ENCODE peak calls at places on chromosome 16, in four cellular contexts. T is A549, P is transverse colon, X is tibial nerve. O is an unnamed sample.

GRCh38 chr16:685967-686366 is 1.8 kb upstream of the JMJD8 start:
- DNase-seq in T (no peak), P (peak; percentile 64), X (no peak), O (peak; percentile 76)

GRCh38 chr16:59478806-59479205 is 744.7 kb upstream of the GOT2 start:
- DNase-seq in T (no peak), P (no peak), X (no peak), O (no peak)

GRCh38 chr16:58459344-58460218 is 40.4 kb upstream of the NDRG4 start:
- DNase-seq in T (peak; percentile 68), P (no peak), X (no peak), O (no peak)

GRCh38 chr16:10256855-10257641 is 74.8 kb upstream of the GRIN2A start:
- DNase-seq in T (peak; percentile 56), P (peak; percentile 26), X (peak; percentile 6), O (peak; percentile 50)

GRCh38 chr16:625402-626173 is 5.2 kb upstream of the WFIKKN1 start:
- DNase-seq in T (no peak), P (no peak), X (no peak), O (no peak)

GRCh38 chr16:1019234-1019933 is 37.8 kb downstream of the SOX8 start:
- DNase-seq in T (no peak), P (no peak), X (peak; percentile 27), O (no peak)

GRCh38 chr16:57810197-57811024 is 8.1 kb upstream of the KIFC3 start:
- DNase-seq in T (peak; percentile 94), P (peak; percentile 92), X (peak; percentile 56), O (peak; percentile 90)

GRCh38 chr16:3909791-3910583 is 29.5 kb upstream of the CREBBP start:
- DNase-seq in T (no peak), P (no peak), X (no peak), O (no peak)

GRCh38 chr16:24980077-24980793 is 34.9 kb downstream of the ARHGAP17 start:
- DNase-seq in T (no peak), P (no peak), X (no peak), O (no peak)

GRCh38 chr16:50178397-50179018 is 25.4 kb downstream of the TENT4B start:
- DNase-seq in T (no peak), P (no peak), X (no peak), O (no peak)

GRCh38 chr16:31073073-31073822 is 792 bp downstream of the ZNF668 start:
- DNase-seq in T (peak; percentile 92), P (peak; percentile 94), X (peak; percentile 88), O (peak; percentile 92)

GRCh38 chr16:66352304-66352703 is 14.2 kb upstream of the CDH5 start:
- DNase-seq in T (no peak), P (no peak), X (no peak), O (no peak)

GRCh38 chr16:57179429-57179828 is 6.4 kb downstream of the PSME3IP1 start:
- DNase-seq in T (no peak), P (no peak), X (no peak), O (no peak)

GRCh38 chr16:10895053-10895946 is 18.3 kb downstream of the CIITA start:
- DNase-seq in T (peak; percentile 29), P (peak; percentile 33), X (peak; percentile 41), O (no peak)

GRCh38 chr16:56675685-56676210 is 6.1 kb downstream of the MT1H start:
- DNase-seq in T (no peak), P (peak; percentile 19), X (no peak), O (no peak)

GRCh38 chr16:2773188-2773968 is 3.7 kb downstream of the ELOB start:
- DNase-seq in T (no peak), P (no peak), X (no peak), O (no peak)

GRCh38 chr16:63461248-63461841 is 1425.1 kb upstream of the CDH8 start:
- DNase-seq in T (no peak), P (no peak), X (peak; percentile 8), O (no peak)

GRCh38 chr16:24748242-24748641 is 18.8 kb downstream of the TNRC6A start:
- DNase-seq in T (peak; percentile 35), P (no peak), X (peak; percentile 53), O (no peak)

GRCh38 chr16:29876578-29877249 is 13.7 kb upstream of the CDIPT start:
- DNase-seq in T (no peak), P (no peak), X (no peak), O (no peak)

GRCh38 chr16:70679653-70680494 is 6.0 kb downstream of the MTSS2 start:
- DNase-seq in T (peak; percentile 54), P (no peak), X (no peak), O (no peak)

GRCh38 chr16:57686577-57686976 is 8.0 kb upstream of the DRC7 start:
- DNase-seq in T (no peak), P (no peak), X (no peak), O (no peak)

GRCh38 chr16:68782198-68783174 is 45.4 kb downstream of the CDH1 start:
- DNase-seq in T (no peak), P (no peak), X (no peak), O (no peak)

GRCh38 chr16:60419859-60420258 is 1616.4 kb downstream of the CDH8 start:
- DNase-seq in T (no peak), P (no peak), X (no peak), O (no peak)

GRCh38 chr16:17633146-17633966 is 162.6 kb upstream of the XYLT1 start:
- DNase-seq in T (no peak), P (no peak), X (no peak), O (no peak)

GRCh38 chr16:10929853-10930754 is 12.2 kb downstream of the DEXI start:
- DNase-seq in T (no peak), P (no peak), X (no peak), O (no peak)

GRCh38 chr16:2003231-2003826 is 6.3 kb downstream of the ZNF598 start:
- DNase-seq in T (no peak), P (no peak), X (no peak), O (no peak)

GRCh38 chr16:11511801-11512200 is 74.9 kb downstream of the LITAF start:
- DNase-seq in T (no peak), P (no peak), X (no peak), O (no peak)

GRCh38 chr16:77574867-77575619 is 140.2 kb upstream of the ADAMTS18 start:
- DNase-seq in T (no peak), P (peak; percentile 8), X (no peak), O (no peak)

GRCh38 chr16:66189951-66190350 is 176.5 kb upstream of the CDH5 start:
- DNase-seq in T (no peak), P (no peak), X (no peak), O (no peak)

GRCh38 chr16:49543315-49543946 is 169.8 kb downstream of the C16orf78 start:
- DNase-seq in T (no peak), P (no peak), X (no peak), O (no peak)

GRCh38 chr16:11783319-11784047 is 13.6 kb downstream of the ZC3H7A start:
- DNase-seq in T (no peak), P (no peak), X (no peak), O (no peak)

GRCh38 chr16:54080524-54081008 is 206.0 kb downstream of the IRX3 start:
- DNase-seq in T (peak; percentile 31), P (no peak), X (no peak), O (peak; percentile 35)

GRCh38 chr16:6038966-6039530 is 941.5 kb upstream of the EEF2KMT start:
- DNase-seq in T (no peak), P (no peak), X (no peak), O (no peak)

GRCh38 chr16:4214215-4214621 is 27.7 kb downstream of the SRL start:
- DNase-seq in T (peak; percentile 40), P (peak; percentile 15), X (no peak), O (peak; percentile 37)

GRCh38 chr16:11484691-11485258 is 101.9 kb downstream of the LITAF start:
- DNase-seq in T (no peak), P (no peak), X (no peak), O (no peak)

GRCh38 chr16:27222499-27223225 is 19.3 kb downstream of the KDM8 start:
- DNase-seq in T (no peak), P (peak; percentile 29), X (no peak), O (peak; percentile 38)

GRCh38 chr16:28495098-28495793 is 803 bp downstream of the APOBR start:
- DNase-seq in T (no peak), P (peak; percentile 63), X (no peak), O (no peak)

GRCh38 chr16:58127033-58127556 is 2.1 kb downstream of the CFAP20 start:
- DNase-seq in T (no peak), P (no peak), X (peak; percentile 41), O (no peak)

GRCh38 chr16:85546585-85547447 is 66.3 kb upstream of the GSE1 start:
- DNase-seq in T (no peak), P (no peak), X (no peak), O (no peak)

GRCh38 chr16:85548375-85548774 is 64.7 kb upstream of the GSE1 start:
- DNase-seq in T (no peak), P (no peak), X (no peak), O (no peak)

GRCh38 chr16:85551319-85551978 is 61.7 kb upstream of the GSE1 start:
- DNase-seq in T (no peak), P (no peak), X (no peak), O (no peak)

GRCh38 chr16:85550422-85551318 is 62.5 kb upstream of the GSE1 start:
- DNase-seq in T (no peak), P (no peak), X (no peak), O (no peak)

DNA sequence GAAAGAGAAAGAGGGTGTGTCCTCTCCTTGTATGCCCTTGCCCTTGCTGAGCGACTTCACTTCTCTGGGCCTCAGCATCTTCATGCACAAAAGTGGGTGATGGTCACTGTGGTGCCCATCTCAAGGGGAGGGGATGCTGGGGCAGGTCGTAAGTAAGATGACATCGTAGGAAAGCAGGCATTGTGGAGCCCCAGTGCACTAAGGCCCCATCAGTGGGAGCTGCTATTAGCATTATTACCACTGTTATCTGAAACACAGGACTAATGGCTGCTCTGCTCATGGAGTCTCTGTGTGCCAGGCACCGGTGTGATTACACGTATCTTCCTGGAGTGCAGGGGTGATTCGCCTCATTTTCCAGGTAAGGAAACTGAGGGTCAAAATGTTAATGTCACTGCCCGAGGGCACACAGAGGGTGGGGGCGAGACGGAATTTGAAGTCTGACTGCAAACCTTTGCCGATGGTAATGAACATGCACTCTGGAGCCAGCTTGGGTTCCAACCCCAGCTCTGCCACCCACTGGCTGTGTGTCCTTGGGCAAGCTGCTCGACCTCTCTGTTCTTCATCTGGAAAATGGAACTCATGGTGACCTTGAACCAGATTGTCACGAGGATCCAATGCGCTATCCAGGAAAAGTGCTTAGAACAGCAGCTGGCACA is 63.2 kb upstream of the GSE1 start:
- DNase-seq in T (no peak), P (no peak), X (no peak), O (no peak)
- TF ChIP-seq POLR2A in T (no peak), P (no peak), X (no peak), O (no peak)

GRCh38 chr16:86538196-86538780 is 16.7 kb downstream of the MTHFSD start:
- DNase-seq in T (no peak), P (no peak), X (no peak), O (no peak)
- TF ChIP-seq EP300 in T (no peak), P (no peak), X (no peak), O (no peak)

GRCh38 chr16:88785106-88785924 is at the start of gene PIEZO1:
- DNase-seq in T (peak; percentile 62), P (peak; percentile 84), X (peak; percentile 58), O (peak; percentile 82)
- TF ChIP-seq POLR2A in T (peak; percentile 81), P (peak; percentile 35), X (peak; percentile 23), O (no peak)

DNA sequence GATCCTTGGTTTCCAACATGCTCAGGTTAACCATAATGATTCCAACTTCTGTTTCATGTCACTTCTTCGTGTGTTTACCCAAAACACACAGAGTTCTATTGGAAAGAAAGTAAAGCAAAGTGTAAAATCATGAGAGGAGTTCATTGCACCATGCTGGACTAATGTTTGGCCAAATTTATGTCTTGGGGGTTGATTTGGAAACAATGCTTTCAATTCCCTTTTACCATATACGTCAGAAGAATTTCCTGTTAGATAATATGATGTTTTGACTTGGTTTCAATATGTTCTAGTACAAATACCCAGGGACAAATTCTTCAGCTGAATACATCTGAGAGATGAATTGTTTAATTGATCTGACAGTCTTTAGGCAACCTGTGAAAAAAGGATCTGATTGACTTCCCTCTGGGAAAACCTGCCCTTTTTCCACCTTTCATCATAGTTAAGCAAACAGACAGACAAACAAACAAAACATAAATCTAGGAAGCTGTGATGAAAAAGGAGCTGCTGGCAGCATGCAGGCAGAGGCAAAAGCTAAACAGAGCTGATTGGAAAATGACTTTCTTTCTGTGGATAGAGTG is 26.0 kb upstream of the MPHOSPH6 start:
- DNase-seq in T (no peak), P (no peak), X (no peak), O (no peak)
- TF ChIP-seq EP300 in T (no peak), P (no peak), X (peak; percentile 36), O (no peak)

O was measured in stomach.